ENCODE peak calls at places on chromosomes 1 and 21, in eight cellular contexts. A is adipocyte; V is amygdala; T is non-pigmented ciliary epithelial cell; L is activated CD8-positive, alpha-beta memory T cell treated with anti-CD3 and anti-CD28 coated beads, Interleukin-2, amount 50 U/mL, for 4 hours; U is mesenteric fat pad; D is uterus; K is H4. E is an unnamed sample.

GRCh38 chr1:224906340-224906739 is 23.1 kb upstream of the DNAH14 start:
- DNase-seq in D (no peak), A (no peak), L (no peak), U (no peak), V (no peak), K (no peak), T (no peak), E (no peak)

GRCh38 chr1:107668762-107669161 is 296.2 kb downstream of the VAV3 start:
- DNase-seq in V (no peak), D (no peak), U (no peak), L (no peak), A (peak; percentile 43), K (no peak), T (no peak), E (no peak)

GRCh38 chr1:231214918-231215675 is 25.9 kb upstream of the GNPAT start:
- DNase-seq in V (no peak), D (no peak), T (no peak), K (no peak), U (no peak), A (no peak), L (no peak), E (no peak)

GRCh38 chr1:226648421-226648820 is 90.7 kb downstream of the ITPKB start:
- DNase-seq in D (no peak), U (no peak), A (no peak), K (no peak), L (no peak), V (no peak), T (no peak), E (no peak)

GRCh38 chr1:236018885-236019453 is 45.9 kb downstream of the NID1 start:
- DNase-seq in D (peak; percentile 90), K (no peak), U (no peak), L (no peak), A (peak; percentile 85), T (no peak), V (no peak), E (peak; percentile 89)

GRCh38 chr1:29417971-29418370 is 181.6 kb downstream of the PTPRU start:
- DNase-seq in V (no peak), A (no peak), D (no peak), T (no peak), U (peak; percentile 74), L (no peak), K (no peak), E (peak; percentile 60)

GRCh38 chr21:24693779-24694178 is 913.5 kb downstream of the MRPL39 start:
- DNase-seq in T (no peak), K (peak; percentile 66), A (peak; percentile 4), D (no peak), V (no peak), U (no peak), L (no peak), E (no peak)

GRCh38 chr1:77762072-77762476 is 2.4 kb upstream of the USP33 start:
- DNase-seq in U (no peak), V (no peak), L (no peak), D (no peak), K (no peak), A (peak; percentile 57), T (peak; percentile 47), E (no peak)

GRCh38 chr1:168509875-168510594 is 33.8 kb downstream of the XCL2 start:
- DNase-seq in V (no peak), K (no peak), T (no peak), L (peak; percentile 30), D (no peak), A (no peak), U (no peak), E (no peak)

GRCh38 chr1:203548917-203549708 is 55.2 kb downstream of the OPTC start:
- DNase-seq in U (no peak), L (no peak), K (no peak), T (no peak), V (no peak), D (no peak), A (peak; percentile 87), E (no peak)

GRCh38 chr1:56555448-56555847 is 23.9 kb downstream of the PLPP3 start:
- DNase-seq in T (no peak), K (no peak), U (no peak), D (no peak), V (no peak), A (no peak), L (no peak), E (no peak)

GRCh38 chr1:115644109-115644508 is 2.3 kb downstream of the VANGL1 start:
- DNase-seq in K (no peak), V (no peak), U (no peak), L (no peak), A (no peak), D (no peak), T (no peak), E (no peak)

GRCh38 chr1:225425211-225425786 is 2.5 kb downstream of the LBR start:
- DNase-seq in D (no peak), K (peak; percentile 44), U (no peak), T (no peak), L (no peak), A (peak; percentile 24), V (no peak), E (no peak)

GRCh38 chr1:162973381-162973795 is 95.8 kb upstream of the RGS4 start:
- DNase-seq in D (no peak), A (peak; percentile 87), V (no peak), T (peak; percentile 73), U (no peak), K (no peak), L (no peak), E (no peak)

GRCh38 chr1:75870951-75871350 is 61.3 kb downstream of the ASB17 start:
- DNase-seq in K (no peak), V (no peak), A (no peak), U (no peak), D (no peak), T (no peak), L (no peak), E (no peak)

GRCh38 chr1:203273206-203273868 is 32.0 kb upstream of the BTG2 start:
- DNase-seq in K (peak; percentile 78), U (peak; percentile 95), T (no peak), D (peak; percentile 91), A (peak; percentile 92), V (peak; percentile 93), L (peak; percentile 94), E (peak; percentile 94)

GRCh38 chr1:100794719-100795645 is 75.4 kb downstream of the VCAM1 start:
- DNase-seq in U (no peak), K (peak; percentile 57), A (peak; percentile 41), V (no peak), D (no peak), T (peak; percentile 60), L (no peak), E (no peak)

GRCh38 chr1:65949230-65949626 is 156.5 kb downstream of the PDE4B start:
- DNase-seq in A (peak; percentile 70), T (no peak), V (no peak), D (peak; percentile 24), U (no peak), K (peak; percentile 20), L (no peak), E (no peak)

GRCh38 chr1:189021577-189021976 is 1456.1 kb downstream of the BRINP3 start:
- DNase-seq in A (no peak), U (no peak), T (no peak), D (no peak), V (no peak), L (no peak), K (no peak), E (no peak)

GRCh38 chr1:100313382-100313781 is 38.9 kb upstream of the CDC14A start:
- DNase-seq in T (no peak), L (no peak), K (no peak), V (no peak), U (no peak), D (no peak), A (no peak), E (no peak)

GRCh38 chr1:68938051-68938450 is 441.2 kb upstream of the DEPDC1 start:
- DNase-seq in U (no peak), V (no peak), D (no peak), A (no peak), T (no peak), L (no peak), K (no peak), E (no peak)

GRCh38 chr1:34370748-34371147 is 194.0 kb downstream of the C1orf94 start:
- DNase-seq in A (no peak), L (no peak), K (no peak), V (no peak), U (no peak), D (no peak), T (no peak), E (peak; percentile 26)

GRCh38 chr1:161209790-161210409 is 5.2 kb upstream of the FCER1G start:
- DNase-seq in L (peak; percentile 69), V (peak; percentile 58), K (peak; percentile 63), D (peak; percentile 71), T (no peak), U (no peak), A (peak; percentile 92), E (no peak)

GRCh38 chr1:154453577-154454352 is 48.3 kb upstream of the TDRD10 start:
- DNase-seq in U (no peak), T (no peak), V (no peak), K (peak; percentile 66), A (peak; percentile 50), L (no peak), D (no peak), E (no peak)

GRCh38 chr1:59361766-59362165 is 64.9 kb downstream of the FGGY start:
- DNase-seq in V (no peak), A (no peak), L (no peak), K (no peak), D (no peak), U (no peak), T (no peak), E (no peak)

GRCh38 chr21:27154451-27155129 is 187.7 kb upstream of the ADAMTS5 start:
- DNase-seq in D (peak; percentile 54), T (no peak), V (no peak), L (no peak), K (no peak), A (no peak), U (no peak), E (no peak)

GRCh38 chr1:226973898-226974543 is 33.9 kb downstream of the COQ8A start:
- DNase-seq in A (peak; percentile 54), T (no peak), V (no peak), L (no peak), K (no peak), U (no peak), D (peak; percentile 80), E (peak; percentile 87)

GRCh38 chr1:156245451-156246232 is 2.2 kb downstream of the PAQR6 start:
- DNase-seq in A (peak; percentile 50), L (no peak), D (no peak), T (no peak), K (no peak), U (no peak), V (no peak), E (no peak)

GRCh38 chr1:156662588-156663055 is 14.6 kb downstream of the NES start:
- DNase-seq in K (no peak), A (no peak), D (no peak), T (no peak), U (no peak), V (no peak), L (no peak), E (no peak)

GRCh38 chr1:43968348-43968948 is 1.4 kb upstream of the DPH2 start:
- DNase-seq in T (no peak), K (no peak), D (no peak), U (no peak), A (peak; percentile 46), L (no peak), V (no peak), E (no peak)